ENCODE peak calls at places on chromosomes 11 and 22, in ten cellular contexts. One of them, this sample, is unnamed.

GRCh38 chr11:128630367-128631230 is 43.2 kb upstream of the ETS1 start:
- DNase-seq in mammary epithelial cell: peak; percentile 60
- DNase-seq in esophagus squamous epithelium: peak; percentile 44
- DNase-seq in stomach: peak; percentile 91
- DNase-seq in spleen: peak; percentile 96
- DNase-seq in IMR-90: peak; percentile 86
- DNase-seq in A549: peak; percentile 53
- DNase-seq in brain microvascular endothelial cell: peak; percentile 78
- DNase-seq in neural progenitor cell: peak; percentile 87
- DNase-seq in HFF-Myc: peak; percentile 71
- DNase-seq in this sample: peak; percentile 83

GRCh38 chr11:83663446-83663845 is 377.3 kb upstream of the CCDC90B start:
- DNase-seq in mammary epithelial cell: peak; percentile 8
- DNase-seq in esophagus squamous epithelium: no peak
- DNase-seq in stomach: no peak
- DNase-seq in spleen: no peak
- DNase-seq in IMR-90: peak; percentile 5
- DNase-seq in A549: no peak
- DNase-seq in brain microvascular endothelial cell: peak; percentile 12
- DNase-seq in neural progenitor cell: no peak
- DNase-seq in HFF-Myc: peak; percentile 2
- DNase-seq in this sample: peak; percentile 6

GRCh38 chr22:48152154-48152775 is 1389.8 kb downstream of the TBC1D22A start:
- DNase-seq in mammary epithelial cell: no peak
- DNase-seq in esophagus squamous epithelium: no peak
- DNase-seq in stomach: no peak
- DNase-seq in spleen: no peak
- DNase-seq in IMR-90: no peak
- DNase-seq in A549: no peak
- DNase-seq in brain microvascular endothelial cell: no peak
- DNase-seq in neural progenitor cell: no peak
- DNase-seq in HFF-Myc: no peak
- DNase-seq in this sample: no peak

GRCh38 chr22:22848364-22848866 is 39.2 kb upstream of the IGLL5 start:
- DNase-seq in mammary epithelial cell: peak; percentile 28
- DNase-seq in esophagus squamous epithelium: no peak
- DNase-seq in stomach: peak; percentile 78
- DNase-seq in spleen: peak; percentile 85
- DNase-seq in IMR-90: peak; percentile 31
- DNase-seq in A549: peak; percentile 18
- DNase-seq in brain microvascular endothelial cell: peak; percentile 22
- DNase-seq in neural progenitor cell: peak; percentile 81
- DNase-seq in HFF-Myc: no peak
- DNase-seq in this sample: peak; percentile 69

GRCh38 chr11:6297831-6298230 is 22.5 kb downstream of the CAVIN3 start:
- DNase-seq in mammary epithelial cell: no peak
- DNase-seq in esophagus squamous epithelium: no peak
- DNase-seq in stomach: no peak
- DNase-seq in spleen: no peak
- DNase-seq in IMR-90: no peak
- DNase-seq in A549: no peak
- DNase-seq in brain microvascular endothelial cell: no peak
- DNase-seq in neural progenitor cell: no peak
- DNase-seq in HFF-Myc: no peak
- DNase-seq in this sample: no peak

GRCh38 chr11:122113836-122114235 is 2.2 kb downstream of the BLID start:
- DNase-seq in mammary epithelial cell: no peak
- DNase-seq in esophagus squamous epithelium: no peak
- DNase-seq in stomach: no peak
- DNase-seq in spleen: no peak
- DNase-seq in IMR-90: peak; percentile 49
- DNase-seq in A549: no peak
- DNase-seq in brain microvascular endothelial cell: no peak
- DNase-seq in neural progenitor cell: no peak
- DNase-seq in HFF-Myc: no peak
- DNase-seq in this sample: no peak

GRCh38 chr22:20591295-20591645 is 83.9 kb downstream of the MED15 start:
- DNase-seq in mammary epithelial cell: no peak
- DNase-seq in esophagus squamous epithelium: no peak
- DNase-seq in stomach: no peak
- DNase-seq in spleen: peak; percentile 42
- DNase-seq in IMR-90: no peak
- DNase-seq in A549: no peak
- DNase-seq in brain microvascular endothelial cell: no peak
- DNase-seq in neural progenitor cell: no peak
- DNase-seq in HFF-Myc: no peak
- DNase-seq in this sample: peak; percentile 30

GRCh38 chr22:45212306-45212709 is 28.4 kb downstream of the KIAA0930 start:
- DNase-seq in mammary epithelial cell: peak; percentile 88
- DNase-seq in esophagus squamous epithelium: no peak
- DNase-seq in stomach: peak; percentile 38
- DNase-seq in spleen: peak; percentile 79
- DNase-seq in IMR-90: peak; percentile 96
- DNase-seq in A549: peak; percentile 55
- DNase-seq in brain microvascular endothelial cell: peak; percentile 91
- DNase-seq in neural progenitor cell: peak; percentile 48
- DNase-seq in HFF-Myc: peak; percentile 88
- DNase-seq in this sample: peak; percentile 85

DNA sequence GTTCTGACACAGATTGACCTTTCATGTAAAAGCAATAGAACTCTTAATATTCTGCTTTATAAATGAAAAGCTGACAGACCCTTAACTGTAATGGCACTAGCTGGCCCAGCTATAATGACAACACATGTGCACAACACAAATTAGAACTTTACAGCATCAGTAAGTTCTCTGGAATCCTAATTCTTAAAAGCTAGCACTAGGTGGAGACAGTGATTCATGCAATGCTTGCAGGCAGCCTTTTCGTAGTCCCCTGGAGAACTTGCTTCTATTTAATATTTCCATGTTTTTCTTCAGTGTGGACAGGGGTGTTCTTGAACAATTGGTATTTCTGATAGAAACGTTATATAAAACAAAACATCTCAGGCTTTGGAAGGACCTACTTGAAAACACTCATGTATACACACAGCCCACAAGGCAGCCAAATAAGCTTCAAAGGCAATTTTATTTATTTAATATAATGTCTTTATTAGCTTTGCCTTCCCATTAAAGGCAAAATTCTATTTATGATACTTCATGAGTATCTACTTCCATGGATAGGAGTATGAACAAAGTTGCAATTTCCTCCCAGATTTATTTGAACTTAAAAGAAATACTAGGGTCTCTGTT is 374.3 kb upstream of the MPPED2 start:
- DNase-seq in mammary epithelial cell: no peak
- DNase-seq in esophagus squamous epithelium: no peak
- DNase-seq in stomach: no peak
- DNase-seq in spleen: no peak
- DNase-seq in IMR-90: peak; percentile 47
- DNase-seq in A549: peak; percentile 14
- DNase-seq in brain microvascular endothelial cell: peak; percentile 8
- DNase-seq in neural progenitor cell: peak; percentile 72
- DNase-seq in HFF-Myc: no peak
- DNase-seq in this sample: peak; percentile 60
- TF ChIP-seq CTCF in mammary epithelial cell: peak; percentile 48
- TF ChIP-seq CTCF in esophagus squamous epithelium: no peak
- TF ChIP-seq CTCF in stomach: no peak
- TF ChIP-seq CTCF in spleen: no peak
- TF ChIP-seq CTCF in IMR-90: peak; percentile 45
- TF ChIP-seq CTCF in A549: peak; percentile 83
- TF ChIP-seq CTCF in brain microvascular endothelial cell: peak; percentile 72
- TF ChIP-seq CTCF in neural progenitor cell: peak; percentile 88
- TF ChIP-seq CTCF in HFF-Myc: no peak
- TF ChIP-seq CTCF in this sample: peak; percentile 62

DNA sequence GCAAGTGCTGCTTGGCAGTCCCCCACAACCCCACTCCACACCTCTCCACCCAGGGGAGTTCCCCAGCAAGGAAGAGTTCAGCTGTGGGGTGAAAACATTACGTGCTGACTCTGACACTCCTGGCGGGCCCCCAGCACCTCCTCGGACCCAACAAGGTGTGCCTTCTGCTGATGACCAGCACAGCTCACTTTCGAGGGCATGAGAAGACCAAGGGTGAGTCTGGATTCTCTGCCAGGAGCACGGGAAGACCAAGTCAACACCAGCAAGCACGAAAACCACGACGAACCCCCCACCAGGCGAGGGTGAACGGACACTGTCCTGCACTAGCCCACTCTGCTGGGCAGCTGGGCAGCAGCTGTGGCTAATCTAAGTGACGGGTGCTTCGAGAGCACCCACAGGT is 1.4 kb downstream of the ALG12 start:
- DNase-seq in mammary epithelial cell: no peak
- DNase-seq in esophagus squamous epithelium: no peak
- DNase-seq in stomach: no peak
- DNase-seq in spleen: peak; percentile 80
- DNase-seq in IMR-90: no peak
- DNase-seq in A549: no peak
- DNase-seq in brain microvascular endothelial cell: no peak
- DNase-seq in neural progenitor cell: no peak
- DNase-seq in HFF-Myc: no peak
- DNase-seq in this sample: no peak
- H3K4me3 ChIP-seq in mammary epithelial cell: no peak overlapping the region
- H3K4me3 ChIP-seq in esophagus squamous epithelium: no peak overlapping the region
- H3K4me3 ChIP-seq in stomach: peak overlapping the region; percentile 79
- H3K4me3 ChIP-seq in spleen: no peak overlapping the region
- H3K4me3 ChIP-seq in IMR-90: no peak overlapping the region
- H3K4me3 ChIP-seq in A549: no peak overlapping the region
- H3K4me3 ChIP-seq in brain microvascular endothelial cell: no peak overlapping the region
- H3K4me3 ChIP-seq in neural progenitor cell: peak overlapping the region; percentile 84
- H3K4me3 ChIP-seq in HFF-Myc: peak overlapping the region; percentile 80
- H3K4me3 ChIP-seq in this sample: peak overlapping the region; percentile 72

DNA sequence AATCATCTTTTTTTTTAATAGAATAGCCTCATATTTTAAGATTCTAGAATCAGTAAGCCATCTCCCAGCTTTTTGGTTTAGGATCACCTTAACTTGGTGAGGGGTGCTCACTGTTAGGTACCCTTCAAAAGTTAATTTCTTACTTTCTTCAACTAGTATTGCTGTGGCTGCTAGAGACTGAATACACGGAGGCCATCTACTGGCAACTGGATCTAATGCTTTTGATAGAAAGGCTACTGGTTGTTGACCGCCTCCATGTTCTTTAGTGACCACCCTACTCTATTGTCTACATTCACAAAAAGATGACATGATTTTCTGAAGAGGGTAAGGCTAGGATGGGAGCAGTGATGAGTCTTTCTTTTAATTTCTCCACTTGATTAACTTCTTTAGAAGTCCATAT is 16.7 kb upstream of the ALDH3B2 start:
- DNase-seq in mammary epithelial cell: no peak
- DNase-seq in esophagus squamous epithelium: no peak
- DNase-seq in stomach: no peak
- DNase-seq in spleen: no peak
- DNase-seq in IMR-90: no peak
- DNase-seq in A549: no peak
- DNase-seq in brain microvascular endothelial cell: no peak
- DNase-seq in neural progenitor cell: peak; percentile 30
- DNase-seq in HFF-Myc: no peak
- DNase-seq in this sample: peak; percentile 15
- TF ChIP-seq CTCF in mammary epithelial cell: peak; percentile 21
- TF ChIP-seq CTCF in esophagus squamous epithelium: no peak
- TF ChIP-seq CTCF in stomach: peak; percentile 9
- TF ChIP-seq CTCF in spleen: no peak
- TF ChIP-seq CTCF in IMR-90: no peak
- TF ChIP-seq CTCF in A549: peak; percentile 44
- TF ChIP-seq CTCF in brain microvascular endothelial cell: peak; percentile 45
- TF ChIP-seq CTCF in neural progenitor cell: peak; percentile 36
- TF ChIP-seq CTCF in HFF-Myc: peak; percentile 22
- TF ChIP-seq CTCF in this sample: peak; percentile 49

GRCh38 chr11:64227405-64227956 is 1.4 kb downstream of the NUDT22 start:
- DNase-seq in mammary epithelial cell: peak; percentile 45
- DNase-seq in esophagus squamous epithelium: no peak
- DNase-seq in stomach: peak; percentile 65
- DNase-seq in spleen: peak; percentile 74
- DNase-seq in IMR-90: no peak
- DNase-seq in A549: no peak
- DNase-seq in brain microvascular endothelial cell: no peak
- DNase-seq in neural progenitor cell: no peak
- DNase-seq in HFF-Myc: no peak
- DNase-seq in this sample: peak; percentile 71

GRCh38 chr11:64224891-64225607 is 937 bp downstream of the TRPT1 start:
- DNase-seq in mammary epithelial cell: no peak
- DNase-seq in esophagus squamous epithelium: no peak
- DNase-seq in stomach: no peak
- DNase-seq in spleen: peak; percentile 84
- DNase-seq in IMR-90: no peak
- DNase-seq in A549: no peak
- DNase-seq in brain microvascular endothelial cell: no peak
- DNase-seq in neural progenitor cell: peak; percentile 51
- DNase-seq in HFF-Myc: no peak
- DNase-seq in this sample: no peak

GRCh38 chr11:64226507-64227051 is 505 bp downstream of the NUDT22 start:
- DNase-seq in mammary epithelial cell: peak; percentile 31
- DNase-seq in esophagus squamous epithelium: no peak
- DNase-seq in stomach: peak; percentile 68
- DNase-seq in spleen: peak; percentile 94
- DNase-seq in IMR-90: no peak
- DNase-seq in A549: no peak
- DNase-seq in brain microvascular endothelial cell: no peak
- DNase-seq in neural progenitor cell: no peak
- DNase-seq in HFF-Myc: no peak
- DNase-seq in this sample: no peak

GRCh38 chr11:64224151-64224890 is 1.7 kb downstream of the TRPT1 start:
- DNase-seq in mammary epithelial cell: peak; percentile 38
- DNase-seq in esophagus squamous epithelium: no peak
- DNase-seq in stomach: no peak
- DNase-seq in spleen: peak; percentile 84
- DNase-seq in IMR-90: no peak
- DNase-seq in A549: no peak
- DNase-seq in brain microvascular endothelial cell: no peak
- DNase-seq in neural progenitor cell: no peak
- DNase-seq in HFF-Myc: no peak
- DNase-seq in this sample: peak; percentile 75

GRCh38 chr11:64225608-64226506 is at the start of the genes NUDT22 and TRPT1:
- DNase-seq in mammary epithelial cell: peak; percentile 75
- DNase-seq in esophagus squamous epithelium: no peak
- DNase-seq in stomach: peak; percentile 95
- DNase-seq in spleen: peak; percentile 98
- DNase-seq in IMR-90: peak; percentile 66
- DNase-seq in A549: peak; percentile 90
- DNase-seq in brain microvascular endothelial cell: peak; percentile 60
- DNase-seq in neural progenitor cell: peak; percentile 94
- DNase-seq in HFF-Myc: no peak
- DNase-seq in this sample: peak; percentile 83
- H3K4me3 ChIP-seq in mammary epithelial cell: peak within 1 kb of the TSS; percentile 94
- H3K4me3 ChIP-seq in esophagus squamous epithelium: peak within 1 kb of the TSS; percentile 60
- H3K4me3 ChIP-seq in stomach: peak within 1 kb of the TSS; percentile 76
- H3K4me3 ChIP-seq in spleen: peak within 1 kb of the TSS; percentile 74
- H3K4me3 ChIP-seq in IMR-90: peak within 1 kb of the TSS; percentile 95
- H3K4me3 ChIP-seq in A549: peak within 1 kb of the TSS; percentile 97
- H3K4me3 ChIP-seq in brain microvascular endothelial cell: peak within 1 kb of the TSS; percentile 81
- H3K4me3 ChIP-seq in neural progenitor cell: peak within 1 kb of the TSS; percentile 62
- H3K4me3 ChIP-seq in HFF-Myc: peak within 1 kb of the TSS; percentile 84
- H3K4me3 ChIP-seq in this sample: peak within 1 kb of the TSS; percentile 74

This sample was measured in epithelial cell of esophagus.